ENCODE peak calls at places on chromosomes 2 and 18, in five cellular contexts. One of them, this sample, is unnamed.

GRCh38 chr2:120612471-120612870 is 123.2 kb upstream of the GLI2 start:
- DNase-seq in left ventricle myocardium inferior: peak; percentile 2
- DNase-seq in fibroblast of lung: no peak
- DNase-seq in kidney epithelial cell: no peak
- DNase-seq in sigmoid colon: no peak
- DNase-seq in this sample: no peak

GRCh38 chr2:226063704-226064390 is 664.3 kb downstream of the NYAP2 start:
- DNase-seq in left ventricle myocardium inferior: no peak
- DNase-seq in fibroblast of lung: peak; percentile 58
- DNase-seq in kidney epithelial cell: no peak
- DNase-seq in sigmoid colon: no peak
- DNase-seq in this sample: peak; percentile 63

GRCh38 chr2:193076995-193077394 is 882.3 kb upstream of the TMEFF2 start:
- DNase-seq in left ventricle myocardium inferior: no peak
- DNase-seq in fibroblast of lung: no peak
- DNase-seq in kidney epithelial cell: no peak
- DNase-seq in sigmoid colon: no peak
- DNase-seq in this sample: no peak

GRCh38 chr2:134776836-134777235 is 58.0 kb upstream of the TMEM163 start:
- DNase-seq in left ventricle myocardium inferior: no peak
- DNase-seq in fibroblast of lung: no peak
- DNase-seq in kidney epithelial cell: no peak
- DNase-seq in sigmoid colon: no peak
- DNase-seq in this sample: no peak

GRCh38 chr2:73832905-73833304 is 4.1 kb downstream of the STAMBP start:
- DNase-seq in left ventricle myocardium inferior: no peak
- DNase-seq in fibroblast of lung: peak; percentile 70
- DNase-seq in kidney epithelial cell: no peak
- DNase-seq in sigmoid colon: no peak
- DNase-seq in this sample: no peak

GRCh38 chr2:74876081-74876886 is 42.4 kb downstream of the HK2 start:
- DNase-seq in left ventricle myocardium inferior: no peak
- DNase-seq in fibroblast of lung: peak; percentile 67
- DNase-seq in kidney epithelial cell: no peak
- DNase-seq in sigmoid colon: no peak
- DNase-seq in this sample: no peak

GRCh38 chr2:101230541-101230993 is 22.1 kb upstream of the CNOT11 start:
- DNase-seq in left ventricle myocardium inferior: no peak
- DNase-seq in fibroblast of lung: no peak
- DNase-seq in kidney epithelial cell: peak; percentile 86
- DNase-seq in sigmoid colon: no peak
- DNase-seq in this sample: no peak

GRCh38 chr18:37299471-37300304 is 265.9 kb downstream of the CELF4 start:
- DNase-seq in left ventricle myocardium inferior: peak; percentile 77
- DNase-seq in fibroblast of lung: peak; percentile 97
- DNase-seq in kidney epithelial cell: peak; percentile 98
- DNase-seq in sigmoid colon: peak; percentile 90
- DNase-seq in this sample: peak; percentile 71

GRCh38 chr2:29057006-29057405 is 17.3 kb downstream of the PCARE start:
- DNase-seq in left ventricle myocardium inferior: no peak
- DNase-seq in fibroblast of lung: no peak
- DNase-seq in kidney epithelial cell: no peak
- DNase-seq in sigmoid colon: peak; percentile 24
- DNase-seq in this sample: no peak

GRCh38 chr18:79006106-79006795 is 26.6 kb downstream of the SALL3 start:
- DNase-seq in left ventricle myocardium inferior: no peak
- DNase-seq in fibroblast of lung: no peak
- DNase-seq in kidney epithelial cell: no peak
- DNase-seq in sigmoid colon: no peak
- DNase-seq in this sample: no peak

GRCh38 chr18:41436772-41437171 is 518.3 kb upstream of the PIK3C3 start:
- DNase-seq in left ventricle myocardium inferior: no peak
- DNase-seq in fibroblast of lung: no peak
- DNase-seq in kidney epithelial cell: no peak
- DNase-seq in sigmoid colon: no peak
- DNase-seq in this sample: no peak

GRCh38 chr2:10798783-10799182 is 13.8 kb downstream of the PDIA6 start:
- DNase-seq in left ventricle myocardium inferior: no peak
- DNase-seq in fibroblast of lung: no peak
- DNase-seq in kidney epithelial cell: no peak
- DNase-seq in sigmoid colon: no peak
- DNase-seq in this sample: no peak
- H3K36me3 ChIP-seq in left ventricle myocardium inferior: peaks cover 69% of the 10 kb centered on the region
- H3K36me3 ChIP-seq in fibroblast of lung: peaks cover 15% of the 10 kb centered on the region
- H3K36me3 ChIP-seq in kidney epithelial cell: peaks cover 2% of the 10 kb centered on the region
- H3K36me3 ChIP-seq in sigmoid colon: peaks cover 56% of the 10 kb centered on the region
- H3K36me3 ChIP-seq in this sample: peaks cover 1% of the 10 kb centered on the region

DNA sequence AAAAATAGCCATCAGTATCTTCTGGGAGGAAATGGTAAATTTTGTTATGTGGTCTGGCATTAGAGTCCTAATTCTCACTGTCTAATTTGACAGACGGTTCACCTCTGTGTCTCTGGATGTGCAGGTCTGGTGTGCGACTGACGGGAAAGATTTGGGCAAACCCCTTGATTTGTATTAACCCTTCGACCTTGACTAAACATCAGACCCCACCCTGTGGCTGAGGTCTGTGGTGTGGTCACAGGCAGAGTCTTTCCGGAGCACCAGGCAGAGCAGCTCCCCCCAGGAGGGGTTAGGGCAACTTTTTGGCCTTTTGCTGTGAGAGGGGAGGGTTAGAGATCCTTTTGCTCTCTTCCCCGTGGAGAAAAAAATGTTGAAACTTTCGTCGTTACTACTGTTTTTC is 6.4 kb downstream of the TWIST2 start:
- DNase-seq in left ventricle myocardium inferior: no peak
- DNase-seq in fibroblast of lung: no peak
- DNase-seq in kidney epithelial cell: no peak
- DNase-seq in sigmoid colon: peak; percentile 26
- DNase-seq in this sample: no peak
- H3K27me3 ChIP-seq in left ventricle myocardium inferior: peaks cover 94% of the 10 kb centered on the region
- H3K27me3 ChIP-seq in fibroblast of lung: no peaks in the 10 kb centered on the region
- H3K27me3 ChIP-seq in kidney epithelial cell: peaks cover 8% of the 10 kb centered on the region
- H3K27me3 ChIP-seq in sigmoid colon: no peaks in the 10 kb centered on the region
- H3K27me3 ChIP-seq in this sample: no peaks in the 10 kb centered on the region

GRCh38 chr2:215507126-215507525 is 71.3 kb upstream of the FN1 start:
- DNase-seq in left ventricle myocardium inferior: no peak
- DNase-seq in fibroblast of lung: no peak
- DNase-seq in kidney epithelial cell: no peak
- DNase-seq in sigmoid colon: no peak
- DNase-seq in this sample: no peak
- TF ChIP-seq CTCF in left ventricle myocardium inferior: no peak
- TF ChIP-seq CTCF in fibroblast of lung: no peak
- TF ChIP-seq CTCF in kidney epithelial cell: no peak
- TF ChIP-seq CTCF in sigmoid colon: no peak
- TF ChIP-seq CTCF in this sample: no peak

GRCh38 chr2:216172493-216172892 is 63.3 kb downstream of the XRCC5 start:
- DNase-seq in left ventricle myocardium inferior: no peak
- DNase-seq in fibroblast of lung: no peak
- DNase-seq in kidney epithelial cell: no peak
- DNase-seq in sigmoid colon: no peak
- DNase-seq in this sample: no peak
- H3K36me3 ChIP-seq in left ventricle myocardium inferior: peaks cover 60% of the 10 kb centered on the region
- H3K36me3 ChIP-seq in fibroblast of lung: peaks cover 6% of the 10 kb centered on the region
- H3K36me3 ChIP-seq in kidney epithelial cell: no peaks in the 10 kb centered on the region
- H3K36me3 ChIP-seq in sigmoid colon: peaks cover 47% of the 10 kb centered on the region
- H3K36me3 ChIP-seq in this sample: peaks cover 4% of the 10 kb centered on the region

GRCh38 chr2:66434679-66435548 is at the start of gene MEIS1:
- DNase-seq in left ventricle myocardium inferior: peak; percentile 89
- DNase-seq in fibroblast of lung: peak; percentile 100
- DNase-seq in kidney epithelial cell: peak; percentile 75
- DNase-seq in sigmoid colon: peak; percentile 99
- DNase-seq in this sample: peak; percentile 96
- H3K27me3 ChIP-seq in left ventricle myocardium inferior: peaks cover 38% of the 10 kb centered on the region
- H3K27me3 ChIP-seq in fibroblast of lung: no peaks in the 10 kb centered on the region
- H3K27me3 ChIP-seq in kidney epithelial cell: peaks cover 51% of the 10 kb centered on the region
- H3K27me3 ChIP-seq in sigmoid colon: no peaks in the 10 kb centered on the region
- H3K27me3 ChIP-seq in this sample: no peaks in the 10 kb centered on the region

GRCh38 chr2:30078521-30078920 is 68.3 kb upstream of the YPEL5 start:
- DNase-seq in left ventricle myocardium inferior: no peak
- DNase-seq in fibroblast of lung: no peak
- DNase-seq in kidney epithelial cell: no peak
- DNase-seq in sigmoid colon: no peak
- DNase-seq in this sample: no peak
- TF ChIP-seq CTCF in left ventricle myocardium inferior: no peak
- TF ChIP-seq CTCF in fibroblast of lung: no peak
- TF ChIP-seq CTCF in kidney epithelial cell: no peak
- TF ChIP-seq CTCF in sigmoid colon: no peak
- TF ChIP-seq CTCF in this sample: no peak

GRCh38 chr2:233184669-233185068 is 66.8 kb upstream of the ATG16L1 start:
- DNase-seq in left ventricle myocardium inferior: no peak
- DNase-seq in fibroblast of lung: no peak
- DNase-seq in kidney epithelial cell: no peak
- DNase-seq in sigmoid colon: no peak
- DNase-seq in this sample: no peak

GRCh38 chr2:233186851-233187250 is 64.6 kb upstream of the ATG16L1 start:
- DNase-seq in left ventricle myocardium inferior: no peak
- DNase-seq in fibroblast of lung: no peak
- DNase-seq in kidney epithelial cell: no peak
- DNase-seq in sigmoid colon: no peak
- DNase-seq in this sample: no peak

GRCh38 chr2:233185320-233185719 is 66.2 kb upstream of the ATG16L1 start:
- DNase-seq in left ventricle myocardium inferior: no peak
- DNase-seq in fibroblast of lung: no peak
- DNase-seq in kidney epithelial cell: no peak
- DNase-seq in sigmoid colon: no peak
- DNase-seq in this sample: no peak

GRCh38 chr2:233185963-233186362 is 65.5 kb upstream of the ATG16L1 start:
- DNase-seq in left ventricle myocardium inferior: no peak
- DNase-seq in fibroblast of lung: no peak
- DNase-seq in kidney epithelial cell: no peak
- DNase-seq in sigmoid colon: no peak
- DNase-seq in this sample: no peak

DNA sequence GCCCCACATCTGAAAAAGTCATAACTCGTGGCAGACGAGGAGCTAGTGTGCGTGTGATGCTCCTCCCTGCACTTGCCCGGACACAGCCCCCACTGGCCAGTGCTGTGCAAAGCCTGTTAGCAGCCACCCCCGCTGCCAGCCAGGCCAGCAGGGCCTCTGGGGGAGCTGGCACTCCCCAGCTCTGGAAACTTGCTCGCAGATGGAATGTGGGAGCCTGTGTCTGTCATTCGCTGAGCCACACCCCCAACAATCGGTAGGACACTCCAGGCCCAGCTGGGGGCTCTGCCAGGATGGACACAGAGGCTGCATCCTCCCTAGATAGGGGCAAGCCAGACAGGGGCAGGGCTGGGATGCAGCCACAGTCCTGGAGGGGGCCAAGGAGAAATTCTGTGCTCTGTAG is 62.4 kb upstream of the ATG16L1 start:
- DNase-seq in left ventricle myocardium inferior: no peak
- DNase-seq in fibroblast of lung: no peak
- DNase-seq in kidney epithelial cell: no peak
- DNase-seq in sigmoid colon: no peak
- DNase-seq in this sample: no peak
- H3K36me3 ChIP-seq in left ventricle myocardium inferior: peaks cover 15% of the 10 kb centered on the region
- H3K36me3 ChIP-seq in fibroblast of lung: no peaks in the 10 kb centered on the region
- H3K36me3 ChIP-seq in kidney epithelial cell: no peaks in the 10 kb centered on the region
- H3K36me3 ChIP-seq in sigmoid colon: no peaks in the 10 kb centered on the region
- H3K36me3 ChIP-seq in this sample: no peaks in the 10 kb centered on the region

DNA sequence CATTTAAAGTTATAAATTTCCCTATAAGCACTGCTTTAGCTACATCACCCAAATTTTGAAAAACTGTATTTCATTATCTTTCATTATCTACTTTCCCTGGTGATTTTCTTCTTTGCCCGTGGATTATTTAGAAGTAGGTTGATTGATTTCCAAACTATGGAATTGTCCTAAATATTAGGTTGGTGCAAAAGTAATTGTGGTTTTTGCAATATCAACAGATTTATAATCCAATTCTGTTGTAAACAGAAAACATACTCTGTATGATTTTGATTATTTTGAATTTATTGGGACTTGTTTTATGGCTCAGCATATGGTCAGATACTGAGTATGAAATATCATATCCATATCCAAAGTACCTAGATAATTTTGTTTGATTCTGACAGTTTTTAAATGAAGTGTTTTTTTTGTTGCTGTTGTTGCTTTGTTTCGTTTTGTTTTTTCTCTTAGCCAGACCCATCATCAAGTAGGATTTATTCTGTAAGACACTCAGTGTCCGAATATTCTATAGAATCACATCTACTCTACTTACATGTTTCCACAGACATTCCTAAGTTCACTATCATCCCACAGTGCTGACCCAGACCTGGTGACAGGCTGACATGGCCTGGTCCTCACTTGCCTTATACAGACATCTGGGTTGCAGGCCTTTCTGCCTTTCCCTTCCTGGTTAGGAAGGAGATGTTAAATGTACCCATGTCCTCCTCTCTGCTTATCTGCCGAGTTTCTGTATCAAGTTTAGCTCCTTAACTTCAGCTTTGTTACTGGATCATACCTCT is 2.1 kb upstream of the TRABD2A start:
- DNase-seq in left ventricle myocardium inferior: no peak
- DNase-seq in fibroblast of lung: no peak
- DNase-seq in kidney epithelial cell: no peak
- DNase-seq in sigmoid colon: no peak
- DNase-seq in this sample: no peak
- H3K27me3 ChIP-seq in left ventricle myocardium inferior: peaks cover 57% of the 10 kb centered on the region
- H3K27me3 ChIP-seq in fibroblast of lung: peaks cover 5% of the 10 kb centered on the region
- H3K27me3 ChIP-seq in kidney epithelial cell: peaks cover 23% of the 10 kb centered on the region
- H3K27me3 ChIP-seq in sigmoid colon: peaks cover 26% of the 10 kb centered on the region
- H3K27me3 ChIP-seq in this sample: peaks cover 9% of the 10 kb centered on the region

GRCh38 chr18:55477537-55478300 is 110.3 kb downstream of the TCF4 start:
- DNase-seq in left ventricle myocardium inferior: no peak
- DNase-seq in fibroblast of lung: peak; percentile 76
- DNase-seq in kidney epithelial cell: peak; percentile 23
- DNase-seq in sigmoid colon: no peak
- DNase-seq in this sample: no peak
- TF ChIP-seq CTCF in left ventricle myocardium inferior: peak; percentile 45
- TF ChIP-seq CTCF in fibroblast of lung: peak; percentile 29
- TF ChIP-seq CTCF in kidney epithelial cell: peak; percentile 5
- TF ChIP-seq CTCF in sigmoid colon: no peak
- TF ChIP-seq CTCF in this sample: peak; percentile 12